ENCODE peak calls at places on chromosomes 11 and 22, in four cellular contexts. One of them, this sample, is unnamed.

GRCh38 chr22:22070371-22070824 is 87.8 kb upstream of the TOP3B start:
- DNase-seq in activated naive CD8-positive, alpha-beta T cell treated with anti-CD3 and anti-CD28 coated beads, Interleukin-2, amount 10 ng/mL, durations not matched to agents 7 days and 5 days: no peak
- DNase-seq in NCI-H187 treated with DMSO at 0.1 percent for 48 hours: no peak
- DNase-seq in Peyer's patch: no peak
- DNase-seq in this sample: no peak

GRCh38 chr11:8839306-8839956 is 71.6 kb upstream of the AKIP1 start:
- DNase-seq in activated naive CD8-positive, alpha-beta T cell treated with anti-CD3 and anti-CD28 coated beads, Interleukin-2, amount 10 ng/mL, durations not matched to agents 7 days and 5 days: no peak
- DNase-seq in NCI-H187 treated with DMSO at 0.1 percent for 48 hours: no peak
- DNase-seq in Peyer's patch: no peak
- DNase-seq in this sample: no peak

GRCh38 chr22:50720301-50720845 is 17.6 kb upstream of the ACR start:
- DNase-seq in activated naive CD8-positive, alpha-beta T cell treated with anti-CD3 and anti-CD28 coated beads, Interleukin-2, amount 10 ng/mL, durations not matched to agents 7 days and 5 days: no peak
- DNase-seq in NCI-H187 treated with DMSO at 0.1 percent for 48 hours: no peak
- DNase-seq in Peyer's patch: no peak
- DNase-seq in this sample: no peak

GRCh38 chr11:131178020-131178419 is 192.4 kb upstream of the NTM start:
- DNase-seq in activated naive CD8-positive, alpha-beta T cell treated with anti-CD3 and anti-CD28 coated beads, Interleukin-2, amount 10 ng/mL, durations not matched to agents 7 days and 5 days: no peak
- DNase-seq in NCI-H187 treated with DMSO at 0.1 percent for 48 hours: no peak
- DNase-seq in Peyer's patch: no peak
- DNase-seq in this sample: no peak

GRCh38 chr11:43359432-43359818 is 705 bp downstream of the TTC17 start:
- DNase-seq in activated naive CD8-positive, alpha-beta T cell treated with anti-CD3 and anti-CD28 coated beads, Interleukin-2, amount 10 ng/mL, durations not matched to agents 7 days and 5 days: no peak
- DNase-seq in NCI-H187 treated with DMSO at 0.1 percent for 48 hours: no peak
- DNase-seq in Peyer's patch: no peak
- DNase-seq in this sample: no peak

GRCh38 chr11:28836285-28837081 is 728.3 kb downstream of the METTL15 start:
- DNase-seq in activated naive CD8-positive, alpha-beta T cell treated with anti-CD3 and anti-CD28 coated beads, Interleukin-2, amount 10 ng/mL, durations not matched to agents 7 days and 5 days: no peak
- DNase-seq in NCI-H187 treated with DMSO at 0.1 percent for 48 hours: no peak
- DNase-seq in Peyer's patch: no peak
- DNase-seq in this sample: no peak

GRCh38 chr11:115682901-115683300 is 178.7 kb upstream of the CADM1 start:
- DNase-seq in activated naive CD8-positive, alpha-beta T cell treated with anti-CD3 and anti-CD28 coated beads, Interleukin-2, amount 10 ng/mL, durations not matched to agents 7 days and 5 days: no peak
- DNase-seq in NCI-H187 treated with DMSO at 0.1 percent for 48 hours: no peak
- DNase-seq in Peyer's patch: no peak
- DNase-seq in this sample: no peak

GRCh38 chr11:15278129-15278528 is 163.4 kb downstream of the INSC start:
- DNase-seq in activated naive CD8-positive, alpha-beta T cell treated with anti-CD3 and anti-CD28 coated beads, Interleukin-2, amount 10 ng/mL, durations not matched to agents 7 days and 5 days: no peak
- DNase-seq in NCI-H187 treated with DMSO at 0.1 percent for 48 hours: no peak
- DNase-seq in Peyer's patch: no peak
- DNase-seq in this sample: no peak

GRCh38 chr22:35638408-35638807 is 9.8 kb upstream of the APOL6 start:
- DNase-seq in activated naive CD8-positive, alpha-beta T cell treated with anti-CD3 and anti-CD28 coated beads, Interleukin-2, amount 10 ng/mL, durations not matched to agents 7 days and 5 days: no peak
- DNase-seq in NCI-H187 treated with DMSO at 0.1 percent for 48 hours: no peak
- DNase-seq in Peyer's patch: peak
- DNase-seq in this sample: peak

GRCh38 chr22:49962751-49963646 is 2.4 kb downstream of the PIM3 start:
- DNase-seq in activated naive CD8-positive, alpha-beta T cell treated with anti-CD3 and anti-CD28 coated beads, Interleukin-2, amount 10 ng/mL, durations not matched to agents 7 days and 5 days: peak
- DNase-seq in NCI-H187 treated with DMSO at 0.1 percent for 48 hours: no peak
- DNase-seq in Peyer's patch: peak
- DNase-seq in this sample: peak

GRCh38 chr11:8732748-8733241 is 50.2 kb downstream of the RPL27A start:
- DNase-seq in activated naive CD8-positive, alpha-beta T cell treated with anti-CD3 and anti-CD28 coated beads, Interleukin-2, amount 10 ng/mL, durations not matched to agents 7 days and 5 days: no peak
- DNase-seq in NCI-H187 treated with DMSO at 0.1 percent for 48 hours: no peak
- DNase-seq in Peyer's patch: no peak
- DNase-seq in this sample: peak

GRCh38 chr11:2581151-2581930 is 118.5 kb downstream of the KCNQ1OT1 start:
- DNase-seq in activated naive CD8-positive, alpha-beta T cell treated with anti-CD3 and anti-CD28 coated beads, Interleukin-2, amount 10 ng/mL, durations not matched to agents 7 days and 5 days: peak
- DNase-seq in NCI-H187 treated with DMSO at 0.1 percent for 48 hours: no peak
- DNase-seq in Peyer's patch: peak
- DNase-seq in this sample: peak

GRCh38 chr11:134322553-134322952 is 9.2 kb upstream of the GLB1L2 start:
- DNase-seq in activated naive CD8-positive, alpha-beta T cell treated with anti-CD3 and anti-CD28 coated beads, Interleukin-2, amount 10 ng/mL, durations not matched to agents 7 days and 5 days: no peak
- DNase-seq in NCI-H187 treated with DMSO at 0.1 percent for 48 hours: no peak
- DNase-seq in Peyer's patch: no peak
- DNase-seq in this sample: no peak

GRCh38 chr11:10925149-10925926 is 67.5 kb upstream of the ZBED5 start:
- DNase-seq in activated naive CD8-positive, alpha-beta T cell treated with anti-CD3 and anti-CD28 coated beads, Interleukin-2, amount 10 ng/mL, durations not matched to agents 7 days and 5 days: no peak
- DNase-seq in NCI-H187 treated with DMSO at 0.1 percent for 48 hours: no peak
- DNase-seq in Peyer's patch: no peak
- DNase-seq in this sample: no peak

GRCh38 chr11:71977743-71978418 is 20.8 kb upstream of the IL18BP start:
- DNase-seq in activated naive CD8-positive, alpha-beta T cell treated with anti-CD3 and anti-CD28 coated beads, Interleukin-2, amount 10 ng/mL, durations not matched to agents 7 days and 5 days: no peak
- DNase-seq in NCI-H187 treated with DMSO at 0.1 percent for 48 hours: no peak
- DNase-seq in Peyer's patch: peak
- DNase-seq in this sample: no peak

GRCh38 chr22:49956914-49957825 is 3.4 kb upstream of the PIM3 start:
- DNase-seq in activated naive CD8-positive, alpha-beta T cell treated with anti-CD3 and anti-CD28 coated beads, Interleukin-2, amount 10 ng/mL, durations not matched to agents 7 days and 5 days: no peak
- DNase-seq in NCI-H187 treated with DMSO at 0.1 percent for 48 hours: no peak
- DNase-seq in Peyer's patch: no peak
- DNase-seq in this sample: no peak

GRCh38 chr11:723120-723883 is 17.3 kb downstream of the EPS8L2 start:
- DNase-seq in activated naive CD8-positive, alpha-beta T cell treated with anti-CD3 and anti-CD28 coated beads, Interleukin-2, amount 10 ng/mL, durations not matched to agents 7 days and 5 days: no peak
- DNase-seq in NCI-H187 treated with DMSO at 0.1 percent for 48 hours: no peak
- DNase-seq in Peyer's patch: peak
- DNase-seq in this sample: no peak

GRCh38 chr11:69698362-69698761 is 5.5 kb downstream of the FGF19 start:
- DNase-seq in activated naive CD8-positive, alpha-beta T cell treated with anti-CD3 and anti-CD28 coated beads, Interleukin-2, amount 10 ng/mL, durations not matched to agents 7 days and 5 days: no peak
- DNase-seq in NCI-H187 treated with DMSO at 0.1 percent for 48 hours: no peak
- DNase-seq in Peyer's patch: no peak
- DNase-seq in this sample: no peak

GRCh38 chr11:34749666-34750659 is 129.1 kb downstream of the EHF start:
- DNase-seq in activated naive CD8-positive, alpha-beta T cell treated with anti-CD3 and anti-CD28 coated beads, Interleukin-2, amount 10 ng/mL, durations not matched to agents 7 days and 5 days: no peak
- DNase-seq in NCI-H187 treated with DMSO at 0.1 percent for 48 hours: no peak
- DNase-seq in Peyer's patch: peak
- DNase-seq in this sample: peak

GRCh38 chr22:19658057-19658966 is 56.0 kb upstream of the SEPTIN5 start:
- DNase-seq in activated naive CD8-positive, alpha-beta T cell treated with anti-CD3 and anti-CD28 coated beads, Interleukin-2, amount 10 ng/mL, durations not matched to agents 7 days and 5 days: no peak
- DNase-seq in NCI-H187 treated with DMSO at 0.1 percent for 48 hours: no peak
- DNase-seq in Peyer's patch: no peak
- DNase-seq in this sample: no peak

GRCh38 chr22:50298937-50299656 is 8.3 kb downstream of the PLXNB2 start:
- DNase-seq in activated naive CD8-positive, alpha-beta T cell treated with anti-CD3 and anti-CD28 coated beads, Interleukin-2, amount 10 ng/mL, durations not matched to agents 7 days and 5 days: no peak
- DNase-seq in NCI-H187 treated with DMSO at 0.1 percent for 48 hours: no peak
- DNase-seq in Peyer's patch: no peak
- DNase-seq in this sample: no peak